ENCODE peak calls at places on chromosomes 7 and 10, in nine cellular contexts. One of them, this sample, is unnamed.

GRCh38 chr10:104322416-104322782 is 15.9 kb downstream of the ITPRIP start:
- DNase-seq in left ventricle myocardium inferior: no peak
- DNase-seq in chondrocyte: no peak
- DNase-seq in fibroblast of mammary gland: no peak
- DNase-seq in AG10803: peak
- DNase-seq in retinal pigment epithelial cell: no peak
- DNase-seq in right lobe of liver: no peak
- DNase-seq in prostate gland: peak
- DNase-seq in stomach: no peak
- DNase-seq in this sample: peak

GRCh38 chr7:106225856-106226255 is 58.9 kb downstream of the NAMPT start:
- DNase-seq in chondrocyte: no peak
- DNase-seq in left ventricle myocardium inferior: no peak
- DNase-seq in stomach: no peak
- DNase-seq in retinal pigment epithelial cell: no peak
- DNase-seq in prostate gland: no peak
- DNase-seq in AG10803: no peak
- DNase-seq in right lobe of liver: no peak
- DNase-seq in fibroblast of mammary gland: peak
- DNase-seq in this sample: no peak

GRCh38 chr10:7891634-7892033 is 73.3 kb downstream of the TAF3 start:
- DNase-seq in left ventricle myocardium inferior: no peak
- DNase-seq in fibroblast of mammary gland: peak
- DNase-seq in prostate gland: no peak
- DNase-seq in right lobe of liver: no peak
- DNase-seq in stomach: no peak
- DNase-seq in retinal pigment epithelial cell: no peak
- DNase-seq in AG10803: no peak
- DNase-seq in chondrocyte: no peak
- DNase-seq in this sample: no peak

GRCh38 chr10:7260912-7261700 is 149.7 kb downstream of the SFMBT2 start:
- DNase-seq in stomach: no peak
- DNase-seq in left ventricle myocardium inferior: no peak
- DNase-seq in retinal pigment epithelial cell: no peak
- DNase-seq in fibroblast of mammary gland: peak
- DNase-seq in chondrocyte: no peak
- DNase-seq in right lobe of liver: no peak
- DNase-seq in prostate gland: no peak
- DNase-seq in AG10803: no peak
- DNase-seq in this sample: peak

GRCh38 chr10:56508562-56508961 is 147.5 kb upstream of the ZWINT start:
- DNase-seq in chondrocyte: no peak
- DNase-seq in stomach: no peak
- DNase-seq in AG10803: no peak
- DNase-seq in fibroblast of mammary gland: no peak
- DNase-seq in retinal pigment epithelial cell: no peak
- DNase-seq in prostate gland: no peak
- DNase-seq in right lobe of liver: no peak
- DNase-seq in left ventricle myocardium inferior: no peak
- DNase-seq in this sample: no peak

GRCh38 chr10:35336921-35337741 is 822 bp downstream of the CCNY start:
- DNase-seq in stomach: peak
- DNase-seq in prostate gland: peak
- DNase-seq in AG10803: no peak
- DNase-seq in fibroblast of mammary gland: peak
- DNase-seq in chondrocyte: peak
- DNase-seq in left ventricle myocardium inferior: peak
- DNase-seq in retinal pigment epithelial cell: no peak
- DNase-seq in right lobe of liver: peak
- DNase-seq in this sample: peak

GRCh38 chr7:55272328-55272727 is 92.8 kb upstream of the LANCL2 start:
- DNase-seq in left ventricle myocardium inferior: no peak
- DNase-seq in retinal pigment epithelial cell: no peak
- DNase-seq in chondrocyte: no peak
- DNase-seq in prostate gland: no peak
- DNase-seq in right lobe of liver: no peak
- DNase-seq in fibroblast of mammary gland: no peak
- DNase-seq in stomach: no peak
- DNase-seq in AG10803: no peak
- DNase-seq in this sample: no peak

GRCh38 chr10:132835848-132836233 is 49.9 kb upstream of the NKX6-2 start:
- DNase-seq in fibroblast of mammary gland: no peak
- DNase-seq in prostate gland: no peak
- DNase-seq in right lobe of liver: no peak
- DNase-seq in chondrocyte: no peak
- DNase-seq in left ventricle myocardium inferior: no peak
- DNase-seq in retinal pigment epithelial cell: no peak
- DNase-seq in stomach: no peak
- DNase-seq in AG10803: no peak
- DNase-seq in this sample: no peak

GRCh38 chr7:50953820-50954219 is 171.1 kb upstream of the GRB10 start:
- DNase-seq in AG10803: no peak
- DNase-seq in right lobe of liver: no peak
- DNase-seq in left ventricle myocardium inferior: no peak
- DNase-seq in retinal pigment epithelial cell: no peak
- DNase-seq in prostate gland: no peak
- DNase-seq in stomach: no peak
- DNase-seq in fibroblast of mammary gland: peak
- DNase-seq in chondrocyte: no peak
- DNase-seq in this sample: no peak

GRCh38 chr10:109062371-109062770 is 860.9 kb downstream of the XPNPEP1 start:
- DNase-seq in retinal pigment epithelial cell: peak
- DNase-seq in fibroblast of mammary gland: peak
- DNase-seq in left ventricle myocardium inferior: no peak
- DNase-seq in right lobe of liver: no peak
- DNase-seq in stomach: no peak
- DNase-seq in chondrocyte: no peak
- DNase-seq in AG10803: peak
- DNase-seq in prostate gland: no peak
- DNase-seq in this sample: no peak

GRCh38 chr10:5565671-5566581 is 41.2 kb downstream of the CALML3 start:
- DNase-seq in left ventricle myocardium inferior: peak
- DNase-seq in right lobe of liver: peak
- DNase-seq in fibroblast of mammary gland: peak
- DNase-seq in prostate gland: no peak
- DNase-seq in retinal pigment epithelial cell: no peak
- DNase-seq in stomach: peak
- DNase-seq in chondrocyte: peak
- DNase-seq in AG10803: peak
- DNase-seq in this sample: no peak

GRCh38 chr7:153286763-153287162 is 527.2 kb downstream of the ACTR3B start:
- DNase-seq in right lobe of liver: no peak
- DNase-seq in AG10803: no peak
- DNase-seq in fibroblast of mammary gland: no peak
- DNase-seq in prostate gland: no peak
- DNase-seq in left ventricle myocardium inferior: no peak
- DNase-seq in retinal pigment epithelial cell: no peak
- DNase-seq in chondrocyte: no peak
- DNase-seq in stomach: no peak
- DNase-seq in this sample: no peak

GRCh38 chr10:9545073-9545472 is 1472.6 kb upstream of the CELF2 start:
- DNase-seq in right lobe of liver: no peak
- DNase-seq in prostate gland: no peak
- DNase-seq in chondrocyte: no peak
- DNase-seq in retinal pigment epithelial cell: no peak
- DNase-seq in left ventricle myocardium inferior: no peak
- DNase-seq in AG10803: no peak
- DNase-seq in stomach: no peak
- DNase-seq in fibroblast of mammary gland: peak
- DNase-seq in this sample: no peak

GRCh38 chr10:102641398-102641797 is 2.9 kb upstream of the TRIM8 start:
- DNase-seq in right lobe of liver: no peak
- DNase-seq in chondrocyte: no peak
- DNase-seq in left ventricle myocardium inferior: no peak
- DNase-seq in prostate gland: no peak
- DNase-seq in fibroblast of mammary gland: no peak
- DNase-seq in AG10803: no peak
- DNase-seq in retinal pigment epithelial cell: no peak
- DNase-seq in stomach: no peak
- DNase-seq in this sample: no peak

GRCh38 chr10:122114156-122114747 is 125.3 kb downstream of the TACC2 start:
- DNase-seq in retinal pigment epithelial cell: no peak
- DNase-seq in right lobe of liver: no peak
- DNase-seq in left ventricle myocardium inferior: no peak
- DNase-seq in fibroblast of mammary gland: no peak
- DNase-seq in AG10803: no peak
- DNase-seq in stomach: no peak
- DNase-seq in prostate gland: no peak
- DNase-seq in chondrocyte: no peak
- DNase-seq in this sample: no peak

GRCh38 chr10:17229016-17229716 is 1.1 kb downstream of the VIM start:
- DNase-seq in AG10803: peak
- DNase-seq in right lobe of liver: peak
- DNase-seq in prostate gland: peak
- DNase-seq in chondrocyte: peak
- DNase-seq in fibroblast of mammary gland: peak
- DNase-seq in retinal pigment epithelial cell: no peak
- DNase-seq in stomach: peak
- DNase-seq in left ventricle myocardium inferior: peak
- DNase-seq in this sample: peak

GRCh38 chr10:88565072-88565471 is 18.0 kb downstream of the RNLS start:
- DNase-seq in chondrocyte: no peak
- DNase-seq in right lobe of liver: no peak
- DNase-seq in prostate gland: no peak
- DNase-seq in stomach: no peak
- DNase-seq in AG10803: peak
- DNase-seq in fibroblast of mammary gland: peak
- DNase-seq in retinal pigment epithelial cell: no peak
- DNase-seq in left ventricle myocardium inferior: no peak
- DNase-seq in this sample: no peak

GRCh38 chr7:31314781-31315180 is 25.7 kb downstream of the NEUROD6 start:
- DNase-seq in chondrocyte: no peak
- DNase-seq in stomach: no peak
- DNase-seq in left ventricle myocardium inferior: no peak
- DNase-seq in AG10803: no peak
- DNase-seq in fibroblast of mammary gland: no peak
- DNase-seq in right lobe of liver: peak
- DNase-seq in retinal pigment epithelial cell: no peak
- DNase-seq in prostate gland: no peak
- DNase-seq in this sample: no peak

GRCh38 chr7:128197586-128197985 is 43.5 kb upstream of the LEP start:
- DNase-seq in left ventricle myocardium inferior: no peak
- DNase-seq in AG10803: peak
- DNase-seq in stomach: no peak
- DNase-seq in chondrocyte: peak
- DNase-seq in retinal pigment epithelial cell: no peak
- DNase-seq in right lobe of liver: peak
- DNase-seq in fibroblast of mammary gland: no peak
- DNase-seq in prostate gland: no peak
- DNase-seq in this sample: no peak

GRCh38 chr7:139915864-139916716 is 87.0 kb downstream of the TBXAS1 start:
- DNase-seq in AG10803: peak
- DNase-seq in retinal pigment epithelial cell: peak
- DNase-seq in left ventricle myocardium inferior: no peak
- DNase-seq in chondrocyte: no peak
- DNase-seq in fibroblast of mammary gland: peak
- DNase-seq in stomach: peak
- DNase-seq in prostate gland: peak
- DNase-seq in right lobe of liver: no peak
- DNase-seq in this sample: peak

GRCh38 chr10:19663344-19663743 is 152.9 kb upstream of the PLXDC2 start:
- DNase-seq in prostate gland: no peak
- DNase-seq in chondrocyte: no peak
- DNase-seq in left ventricle myocardium inferior: no peak
- DNase-seq in fibroblast of mammary gland: no peak
- DNase-seq in AG10803: no peak
- DNase-seq in right lobe of liver: no peak
- DNase-seq in stomach: no peak
- DNase-seq in retinal pigment epithelial cell: no peak
- DNase-seq in this sample: no peak
- TF ChIP-seq CTCF in prostate gland: no peak
- TF ChIP-seq CTCF in chondrocyte: peak
- TF ChIP-seq CTCF in left ventricle myocardium inferior: no peak
- TF ChIP-seq CTCF in fibroblast of mammary gland: no peak
- TF ChIP-seq CTCF in AG10803: no peak
- TF ChIP-seq CTCF in right lobe of liver: peak
- TF ChIP-seq CTCF in stomach: no peak
- TF ChIP-seq CTCF in retinal pigment epithelial cell: peak
- TF ChIP-seq CTCF in this sample: no peak

GRCh38 chr10:92590623-92591549 is 2.0 kb upstream of the KIF11 start:
- DNase-seq in retinal pigment epithelial cell: no peak
- DNase-seq in right lobe of liver: no peak
- DNase-seq in left ventricle myocardium inferior: peak
- DNase-seq in AG10803: peak
- DNase-seq in chondrocyte: no peak
- DNase-seq in stomach: no peak
- DNase-seq in prostate gland: peak
- DNase-seq in fibroblast of mammary gland: peak
- DNase-seq in this sample: peak
- TF ChIP-seq CTCF in retinal pigment epithelial cell: peak
- TF ChIP-seq CTCF in right lobe of liver: peak
- TF ChIP-seq CTCF in left ventricle myocardium inferior: peak
- TF ChIP-seq CTCF in AG10803: peak
- TF ChIP-seq CTCF in chondrocyte: peak
- TF ChIP-seq CTCF in stomach: no peak
- TF ChIP-seq CTCF in prostate gland: no peak
- TF ChIP-seq CTCF in fibroblast of mammary gland: peak
- TF ChIP-seq CTCF in this sample: no peak

GRCh38 chr7:100719523-100720319 is 547 bp upstream of the EPO start:
- DNase-seq in chondrocyte: no peak
- DNase-seq in retinal pigment epithelial cell: no peak
- DNase-seq in fibroblast of mammary gland: peak
- DNase-seq in stomach: no peak
- DNase-seq in left ventricle myocardium inferior: no peak
- DNase-seq in prostate gland: no peak
- DNase-seq in right lobe of liver: no peak
- DNase-seq in AG10803: peak
- DNase-seq in this sample: no peak
- TF ChIP-seq CTCF in chondrocyte: peak
- TF ChIP-seq CTCF in retinal pigment epithelial cell: peak
- TF ChIP-seq CTCF in fibroblast of mammary gland: peak
- TF ChIP-seq CTCF in stomach: no peak
- TF ChIP-seq CTCF in left ventricle myocardium inferior: no peak
- TF ChIP-seq CTCF in prostate gland: no peak
- TF ChIP-seq CTCF in right lobe of liver: peak
- TF ChIP-seq CTCF in AG10803: peak
- TF ChIP-seq CTCF in this sample: no peak

DNA sequence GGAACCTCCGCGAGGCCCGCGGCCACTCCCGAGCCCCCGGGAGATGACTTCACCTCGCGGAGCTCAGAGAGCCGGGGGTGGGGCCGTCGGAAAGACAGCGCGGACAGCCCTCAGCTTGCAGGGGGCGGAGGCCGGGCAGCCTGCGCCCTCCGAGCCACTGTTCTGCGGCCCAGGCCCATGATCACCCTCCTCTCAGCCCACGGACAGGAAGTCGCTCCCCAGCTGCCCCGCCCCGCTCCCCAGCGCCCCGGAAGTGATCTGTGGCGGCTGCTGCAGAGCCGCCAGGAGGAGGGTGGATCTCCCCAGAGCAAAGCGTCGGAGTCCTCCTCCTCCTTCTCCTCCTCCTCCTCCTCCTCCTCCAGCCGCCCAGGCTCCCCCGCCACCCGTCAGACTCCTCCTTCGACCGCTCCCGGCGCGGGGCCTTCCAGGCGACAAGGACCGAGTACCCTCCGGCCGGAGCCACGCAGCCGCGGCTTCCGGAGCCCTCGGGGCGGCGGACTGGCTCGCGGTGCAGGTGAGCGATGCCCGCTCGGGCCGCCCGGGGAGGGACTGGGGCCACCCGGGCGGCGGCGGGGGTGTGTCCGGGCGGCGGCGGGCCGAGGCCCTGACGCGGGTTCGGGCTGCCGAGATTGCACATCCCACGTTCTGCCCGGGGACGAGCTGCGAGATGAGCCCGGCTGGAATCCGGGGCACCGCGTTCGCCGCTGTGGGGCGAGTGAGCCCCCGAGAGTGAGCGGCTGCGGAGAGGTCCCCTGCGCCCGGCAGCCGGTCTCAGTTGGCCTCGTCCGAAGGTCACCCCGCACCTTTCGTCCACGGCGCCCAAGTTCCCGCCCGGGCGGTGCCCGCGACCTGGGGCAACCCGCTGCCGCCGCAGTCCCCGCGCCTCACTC is at the start of gene RALA:
- DNase-seq in right lobe of liver: peak
- DNase-seq in AG10803: peak
- DNase-seq in left ventricle myocardium inferior: peak
- DNase-seq in fibroblast of mammary gland: peak
- DNase-seq in stomach: peak
- DNase-seq in chondrocyte: peak
- DNase-seq in retinal pigment epithelial cell: peak
- DNase-seq in prostate gland: peak
- DNase-seq in this sample: peak
- TF ChIP-seq CTCF in right lobe of liver: no peak
- TF ChIP-seq CTCF in AG10803: no peak
- TF ChIP-seq CTCF in left ventricle myocardium inferior: no peak
- TF ChIP-seq CTCF in fibroblast of mammary gland: no peak
- TF ChIP-seq CTCF in stomach: no peak
- TF ChIP-seq CTCF in chondrocyte: peak
- TF ChIP-seq CTCF in retinal pigment epithelial cell: no peak
- TF ChIP-seq CTCF in prostate gland: no peak
- TF ChIP-seq CTCF in this sample: no peak

This sample was measured in activated CD8-positive, alpha-beta T cell treated with anti-CD3 and anti-CD28 coated beads for 36 hours.